ENCODE peak calls at places on chromosomes 16 and 17, in seven cellular contexts. A is DMS153, K is heart left ventricle, T is T-helper 9 cell, V is brain microvascular endothelial cell, Y is epithelial cell of prostate, X is EL. Z is an unnamed sample.

GRCh38 chr17:38464723-38465419 is 36.6 kb downstream of the ARHGAP23 start:
- DNase-seq in K (peak), Y (peak), A (no peak), T (no peak), V (peak), X (peak), Z (peak)

GRCh38 chr16:52494145-52494544 is 52.8 kb downstream of the TOX3 start:
- DNase-seq in A (no peak), T (no peak), X (no peak), K (no peak), V (no peak), Y (no peak), Z (no peak)

GRCh38 chr17:38476549-38476948 is 48.3 kb downstream of the ARHGAP23 start:
- DNase-seq in T (no peak), A (no peak), V (no peak), X (no peak), Y (no peak), K (no peak), Z (no peak)

GRCh38 chr17:63961355-63962207 is 11.1 kb downstream of the SCN4A start:
- DNase-seq in T (peak), V (peak), X (peak), K (peak), A (no peak), Y (no peak), Z (peak)

GRCh38 chr16:28131210-28131609 is 67.7 kb upstream of the GSG1L start:
- DNase-seq in T (no peak), V (no peak), A (no peak), Y (no peak), K (no peak), X (no peak), Z (no peak)

GRCh38 chr17:62825182-62825581 is 17.1 kb upstream of the MARCHF10 start:
- DNase-seq in X (no peak), A (no peak), V (no peak), Y (no peak), K (no peak), T (no peak), Z (no peak)

GRCh38 chr16:12899529-12900168 is 1.7 kb upstream of the SHISA9 start:
- DNase-seq in K (no peak), T (no peak), Y (no peak), X (no peak), V (no peak), A (no peak), Z (no peak)

GRCh38 chr16:89136931-89137330 is 34.6 kb upstream of the CDH15 start:
- DNase-seq in T (no peak), V (no peak), X (no peak), Y (no peak), K (no peak), A (no peak), Z (peak)

GRCh38 chr17:39722965-39723848 is 7.1 kb downstream of the MIEN1 start:
- DNase-seq in Y (no peak), K (no peak), A (no peak), V (no peak), X (no peak), T (no peak), Z (no peak)

GRCh38 chr17:81028506-81028858 is 6.5 kb upstream of the BAIAP2 start:
- DNase-seq in Y (no peak), A (no peak), V (no peak), K (no peak), X (no peak), T (no peak), Z (no peak)

GRCh38 chr16:10752843-10753523 is 9.3 kb downstream of the NUBP1 start:
- DNase-seq in V (no peak), T (no peak), K (peak), Y (no peak), A (no peak), X (no peak), Z (peak)

GRCh38 chr17:33200116-33200515 is 93.0 kb downstream of the ASIC2 start:
- DNase-seq in X (peak), T (no peak), V (no peak), K (no peak), Y (peak), A (no peak), Z (no peak)

GRCh38 chr16:23186171-23186570 is 3.6 kb downstream of the SCNN1G start:
- DNase-seq in X (no peak), A (no peak), V (no peak), Y (no peak), T (no peak), K (no peak), Z (peak)

GRCh38 chr17:2174471-2175293 is 119.8 kb downstream of the HIC1 start:
- DNase-seq in A (no peak), T (no peak), V (peak), Y (no peak), X (peak), K (peak), Z (peak)

GRCh38 chr16:66295761-66296546 is 70.5 kb upstream of the CDH5 start:
- DNase-seq in X (no peak), Y (no peak), V (no peak), K (no peak), A (no peak), T (no peak), Z (no peak)